ENCODE peak calls at places on chromosomes 3 and 15, in eight cellular contexts. J, L, O, Q, P, Y, U and Z are unnamed samples. For H3K4me1, the result is how much of the 10 kb centered on the place peaks cover.

GRCh38 chr15:33807665-33808064 is 160.6 kb upstream of the CHRM5 start:
- DNase-seq in L (no peak), U (no peak), Q (no peak), Y (no peak), O (no peak), P (no peak), J (no peak), Z (no peak)

GRCh38 chr3:47669026-47669749 is 90.5 kb upstream of the CSPG5 start:
- DNase-seq in O (no peak), Q (no peak), P (no peak), U (no peak), J (no peak), L (no peak), Y (no peak), Z (no peak)

GRCh38 chr3:42351221-42351620 is 59.2 kb downstream of the LYZL4 start:
- DNase-seq in J (no peak), Q (no peak), P (no peak), Y (peak), O (no peak), U (no peak), L (no peak), Z (no peak)

GRCh38 chr15:77335298-77335697 is 84.6 kb downstream of the PEAK1 start:
- DNase-seq in Q (no peak), L (no peak), O (no peak), U (no peak), Y (no peak), J (no peak), P (no peak), Z (peak)

GRCh38 chr3:64426551-64426950 is 201.3 kb upstream of the PRICKLE2 start:
- DNase-seq in O (no peak), Y (no peak), U (no peak), Q (no peak), J (no peak), L (no peak), P (no peak), Z (no peak)

GRCh38 chr3:173396191-173397041 is 1.1 kb upstream of the NLGN1 start:
- DNase-seq in O (peak), Q (no peak), J (no peak), U (no peak), Y (peak), L (no peak), P (no peak), Z (peak)

GRCh38 chr3:183460059-183461052 is 31.9 kb upstream of the MCF2L2 start:
- DNase-seq in Y (no peak), Q (no peak), U (no peak), O (no peak), J (no peak), P (no peak), L (no peak), Z (no peak)

GRCh38 chr3:46693038-46693896 is at the start of gene ALS2CL:
- DNase-seq in P (peak), J (peak), U (peak), Y (no peak), L (peak), O (peak), Q (peak), Z (peak)

GRCh38 chr3:141366285-141367037 is 1.8 kb upstream of the ZBTB38 start:
- DNase-seq in L (peak), U (no peak), O (peak), Q (peak), P (peak), Y (peak), J (peak), Z (peak)

GRCh38 chr15:77185242-77185785 is 114.4 kb upstream of the TSPAN3 start:
- DNase-seq in J (no peak), P (no peak), Y (no peak), O (no peak), L (no peak), Q (no peak), U (no peak), Z (no peak)

GRCh38 chr15:99427668-99428361 is 138.0 kb upstream of the MEF2A start:
- DNase-seq in O (no peak), Y (no peak), J (no peak), P (no peak), Q (peak), L (no peak), U (peak), Z (no peak)
- H3K4me1 ChIP-seq in O (under half), Y (under half), J (under half), P (under half), Q (under half), L (under half), U (under half), Z (under half)

DNA sequence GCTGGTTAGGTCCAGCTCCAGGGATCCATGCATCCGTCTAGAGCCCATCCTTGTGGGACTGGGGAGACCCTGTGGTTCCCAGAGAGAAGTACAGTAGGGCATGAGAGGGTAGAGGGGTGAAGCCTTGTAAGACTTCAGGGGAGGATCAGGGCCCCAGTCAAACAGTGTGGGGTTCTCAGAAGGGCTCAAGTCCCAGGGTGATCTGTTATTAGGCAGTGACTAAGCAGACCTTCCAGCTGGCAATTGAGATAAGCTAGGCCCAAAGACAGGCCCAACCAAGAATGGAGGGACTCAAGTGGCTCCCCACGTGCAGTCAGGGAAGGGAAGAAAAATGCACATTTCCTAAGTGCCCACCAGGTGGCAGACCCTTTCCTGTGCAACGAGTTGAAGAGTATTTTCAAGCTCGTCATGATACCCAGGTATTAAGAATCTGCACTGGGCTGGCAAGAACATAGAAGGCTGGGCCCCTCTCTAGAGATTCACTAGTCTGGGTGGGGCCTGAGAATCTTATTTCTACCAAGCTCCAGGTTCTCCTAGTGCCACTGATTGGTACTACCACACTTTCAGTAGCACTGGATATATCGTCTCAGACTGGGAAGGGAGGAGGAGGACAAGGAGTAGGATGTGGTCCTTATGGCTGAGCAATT is 240.8 kb downstream of the NR1D2 start:
- DNase-seq in O (peak), Q (peak), Y (no peak), U (peak), L (peak), J (peak), P (peak), Z (peak)
- TF ChIP-seq POLR2A in O (no peak), Q (no peak), Y (no peak), U (no peak), L (no peak), J (no peak), P (no peak), Z (no peak)

GRCh38 chr3:160804762-160805161 is 48.7 kb downstream of the PPM1L start:
- DNase-seq in U (peak), Y (no peak), Q (peak), J (no peak), P (peak), L (no peak), O (peak), Z (peak)
- H3K4me1 ChIP-seq in U (under half), Y (under half), Q (under half), J (under half), P (under half), L (under half), O (under half), Z (under half)

GRCh38 chr15:57611119-57611518 is 19.4 kb downstream of the MYZAP start:
- DNase-seq in P (no peak), O (peak), Q (no peak), L (no peak), Y (no peak), J (no peak), U (no peak), Z (no peak)
- TF ChIP-seq POLR2A in P (no peak), O (no peak), Q (no peak), L (no peak), Y (no peak), J (no peak), U (no peak), Z (no peak)